ENCODE peak calls at places on chromosomes 16 and 17, in eight cellular contexts. One of them, this sample, is unnamed.

GRCh38 chr16:84907046-84907445 is 87.3 kb downstream of the CRISPLD2 start:
- DNase-seq in activated CD4-positive, alpha-beta T cell treated with anti-CD3 and anti-CD28 coated beads for 36 hours: no peak
- DNase-seq in T-helper 17 cell: no peak
- DNase-seq in RWPE1: no peak
- DNase-seq in ascending aorta: no peak
- DNase-seq in EH: no peak
- DNase-seq in T follicular helper cell: no peak
- DNase-seq in adipocyte: no peak
- DNase-seq in this sample: no peak

GRCh38 chr17:9173386-9173983 is 152.2 kb downstream of the NTN1 start:
- DNase-seq in T-helper 17 cell: no peak
- DNase-seq in EH: no peak
- DNase-seq in activated CD4-positive, alpha-beta T cell treated with anti-CD3 and anti-CD28 coated beads for 36 hours: no peak
- DNase-seq in RWPE1: no peak
- DNase-seq in adipocyte: no peak
- DNase-seq in T follicular helper cell: no peak
- DNase-seq in ascending aorta: no peak
- DNase-seq in this sample: no peak

GRCh38 chr17:40203131-40203530 is 16.0 kb upstream of the WIPF2 start:
- DNase-seq in activated CD4-positive, alpha-beta T cell treated with anti-CD3 and anti-CD28 coated beads for 36 hours: no peak
- DNase-seq in RWPE1: no peak
- DNase-seq in adipocyte: no peak
- DNase-seq in ascending aorta: no peak
- DNase-seq in EH: no peak
- DNase-seq in T follicular helper cell: no peak
- DNase-seq in T-helper 17 cell: no peak
- DNase-seq in this sample: no peak

GRCh38 chr16:27462200-27462845 is 60.3 kb downstream of the IL21R start:
- DNase-seq in adipocyte: no peak
- DNase-seq in activated CD4-positive, alpha-beta T cell treated with anti-CD3 and anti-CD28 coated beads for 36 hours: no peak
- DNase-seq in ascending aorta: no peak
- DNase-seq in RWPE1: no peak
- DNase-seq in T-helper 17 cell: no peak
- DNase-seq in EH: no peak
- DNase-seq in T follicular helper cell: no peak
- DNase-seq in this sample: no peak

GRCh38 chr16:89341697-89342694 is 124.5 kb downstream of the ZNF778 start:
- DNase-seq in activated CD4-positive, alpha-beta T cell treated with anti-CD3 and anti-CD28 coated beads for 36 hours: no peak
- DNase-seq in ascending aorta: no peak
- DNase-seq in RWPE1: no peak
- DNase-seq in T follicular helper cell: no peak
- DNase-seq in adipocyte: no peak
- DNase-seq in T-helper 17 cell: no peak
- DNase-seq in EH: no peak
- DNase-seq in this sample: no peak

GRCh38 chr17:62902573-62903229 is 63.3 kb upstream of the TANC2 start:
- DNase-seq in EH: no peak
- DNase-seq in T-helper 17 cell: no peak
- DNase-seq in T follicular helper cell: no peak
- DNase-seq in activated CD4-positive, alpha-beta T cell treated with anti-CD3 and anti-CD28 coated beads for 36 hours: no peak
- DNase-seq in RWPE1: no peak
- DNase-seq in adipocyte: no peak
- DNase-seq in ascending aorta: no peak
- DNase-seq in this sample: no peak

GRCh38 chr17:1783271-1783670 is 21.4 kb downstream of the SERPINF1 start:
- DNase-seq in EH: no peak
- DNase-seq in adipocyte: no peak
- DNase-seq in RWPE1: no peak
- DNase-seq in ascending aorta: no peak
- DNase-seq in activated CD4-positive, alpha-beta T cell treated with anti-CD3 and anti-CD28 coated beads for 36 hours: no peak
- DNase-seq in T follicular helper cell: no peak
- DNase-seq in T-helper 17 cell: no peak
- DNase-seq in this sample: no peak

GRCh38 chr17:30116345-30116660 is 313 bp upstream of the NSRP1 start:
- DNase-seq in activated CD4-positive, alpha-beta T cell treated with anti-CD3 and anti-CD28 coated beads for 36 hours: no peak
- DNase-seq in T follicular helper cell: no peak
- DNase-seq in adipocyte: no peak
- DNase-seq in RWPE1: no peak
- DNase-seq in ascending aorta: no peak
- DNase-seq in T-helper 17 cell: no peak
- DNase-seq in EH: no peak
- DNase-seq in this sample: no peak

GRCh38 chr17:74113952-74114351 is 89.5 kb upstream of the RPL38 start:
- DNase-seq in ascending aorta: no peak
- DNase-seq in RWPE1: no peak
- DNase-seq in activated CD4-positive, alpha-beta T cell treated with anti-CD3 and anti-CD28 coated beads for 36 hours: no peak
- DNase-seq in adipocyte: no peak
- DNase-seq in T-helper 17 cell: no peak
- DNase-seq in T follicular helper cell: no peak
- DNase-seq in EH: no peak
- DNase-seq in this sample: no peak

GRCh38 chr16:11205754-11206459 is 50.1 kb downstream of the SOCS1 start:
- DNase-seq in EH: peak
- DNase-seq in T-helper 17 cell: no peak
- DNase-seq in activated CD4-positive, alpha-beta T cell treated with anti-CD3 and anti-CD28 coated beads for 36 hours: peak
- DNase-seq in T follicular helper cell: no peak
- DNase-seq in RWPE1: no peak
- DNase-seq in ascending aorta: no peak
- DNase-seq in adipocyte: peak
- DNase-seq in this sample: no peak

GRCh38 chr16:12320298-12320706 is 343.8 kb downstream of the SNX29 start:
- DNase-seq in ascending aorta: no peak
- DNase-seq in EH: peak
- DNase-seq in adipocyte: peak
- DNase-seq in activated CD4-positive, alpha-beta T cell treated with anti-CD3 and anti-CD28 coated beads for 36 hours: no peak
- DNase-seq in T-helper 17 cell: no peak
- DNase-seq in RWPE1: no peak
- DNase-seq in T follicular helper cell: no peak
- DNase-seq in this sample: no peak

GRCh38 chr16:81654346-81654745 is 124.7 kb upstream of the PLCG2 start:
- DNase-seq in adipocyte: no peak
- DNase-seq in T follicular helper cell: no peak
- DNase-seq in activated CD4-positive, alpha-beta T cell treated with anti-CD3 and anti-CD28 coated beads for 36 hours: no peak
- DNase-seq in ascending aorta: no peak
- DNase-seq in T-helper 17 cell: no peak
- DNase-seq in RWPE1: no peak
- DNase-seq in EH: peak
- DNase-seq in this sample: no peak

GRCh38 chr16:74577882-74578366 is 29.0 kb downstream of the GLG1 start:
- DNase-seq in ascending aorta: no peak
- DNase-seq in adipocyte: peak
- DNase-seq in activated CD4-positive, alpha-beta T cell treated with anti-CD3 and anti-CD28 coated beads for 36 hours: no peak
- DNase-seq in T follicular helper cell: no peak
- DNase-seq in T-helper 17 cell: no peak
- DNase-seq in RWPE1: peak
- DNase-seq in EH: peak
- DNase-seq in this sample: no peak